ENCODE peak calls at places on chromosomes 5 and 9, in six cellular contexts. D is fibroblast of the aortic adventitia, C is type B pancreatic cell, M is HFF-Myc, F is lower lobe of right lung, K is fibroblast of lung. T is an unnamed sample.

GRCh38 chr5:120062515-120062917 is 401.6 kb upstream of the PRR16 start:
- DNase-seq in D (no peak), C (no peak), M (no peak), F (no peak), K (peak), T (peak)

GRCh38 chr9:136268776-136269175 is 23.2 kb upstream of the QSOX2 start:
- DNase-seq in D (no peak), C (no peak), M (no peak), F (no peak), K (no peak), T (no peak)

GRCh38 chr5:73188764-73189521 is 15.9 kb downstream of the TMEM174 start:
- DNase-seq in D (peak), C (no peak), M (no peak), F (no peak), K (peak), T (no peak)

GRCh38 chr5:173316463-173317020 is 11.7 kb downstream of the STC2 start:
- DNase-seq in D (no peak), C (no peak), M (no peak), F (no peak), K (no peak), T (no peak)

GRCh38 chr5:160492565-160492964 is 70.9 kb downstream of the PTTG1 start:
- DNase-seq in D (no peak), C (no peak), M (no peak), F (no peak), K (peak), T (no peak)

GRCh38 chr9:113056191-113057106 is at the start of gene ZFP37:
- DNase-seq in D (peak), C (peak), M (peak), F (peak), K (peak), T (peak)

GRCh38 chr9:98396236-98396635 is 140.8 kb upstream of the TBC1D2 start:
- DNase-seq in D (no peak), C (no peak), M (no peak), F (no peak), K (no peak), T (no peak)

GRCh38 chr9:85108229-85108628 is 438.7 kb downstream of the NTRK2 start:
- DNase-seq in D (no peak), C (no peak), M (no peak), F (no peak), K (no peak), T (no peak)

GRCh38 chr5:15074651-15075050 is 203.1 kb upstream of the ANKH start:
- DNase-seq in D (no peak), C (no peak), M (no peak), F (no peak), K (peak), T (no peak)

DNA sequence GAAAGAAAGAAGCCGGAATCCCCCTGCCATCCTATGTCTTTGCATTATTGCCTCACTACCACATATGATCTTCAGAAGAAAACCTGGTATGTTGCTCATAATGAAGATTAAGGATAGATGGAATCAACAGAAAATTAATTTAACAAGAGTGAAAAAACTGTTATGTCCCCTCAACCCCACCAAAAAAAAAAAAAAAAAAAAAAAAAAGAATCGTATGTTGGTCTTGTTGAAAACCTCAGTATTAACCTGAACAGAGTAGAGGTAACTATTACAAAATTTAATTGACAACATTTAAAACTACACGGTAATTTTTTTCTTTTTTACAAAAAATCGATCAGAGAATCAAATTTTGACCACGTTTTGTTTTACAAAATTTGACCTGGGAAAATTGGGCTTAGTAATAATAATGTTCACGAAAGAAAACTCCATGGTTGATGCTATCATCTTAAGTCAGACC is 827 bp upstream of the CSNK1A1 start:
- DNase-seq in D (no peak), C (no peak), M (no peak), F (no peak), K (no peak), T (no peak)
- TF ChIP-seq CTCF in D (no peak), C (peak), M (no peak), F (no peak), K (no peak), T (no peak)

GRCh38 chr9:86512929-86513328 is 158.7 kb upstream of the TUT7 start:
- DNase-seq in D (peak), C (no peak), M (no peak), F (no peak), K (no peak), T (no peak)
- TF ChIP-seq CTCF in D (no peak), C (no peak), M (no peak), F (no peak), K (no peak), T (no peak)

DNA sequence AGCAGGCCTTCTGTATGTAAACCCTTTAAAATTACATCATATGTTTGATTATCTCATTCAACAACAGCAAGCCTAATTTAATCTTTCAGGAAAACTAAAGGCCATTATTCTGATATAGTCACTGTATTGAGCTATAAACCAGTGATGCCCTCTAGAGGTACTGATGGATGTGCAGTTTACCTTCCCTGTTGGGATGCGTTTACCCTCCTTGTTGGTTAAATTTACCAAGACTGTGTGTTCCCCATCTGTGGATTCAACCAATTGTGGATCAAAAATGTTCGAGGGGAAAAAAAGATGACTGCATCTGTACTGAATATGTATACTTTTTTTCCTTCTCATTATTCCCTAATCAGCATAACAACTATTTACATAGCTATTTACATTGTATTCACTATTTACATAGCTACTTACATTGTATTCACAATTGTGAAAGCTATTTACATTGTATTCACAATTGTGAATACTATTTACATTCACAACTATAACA is 3.7 kb upstream of the BAAT start:
- DNase-seq in D (no peak), C (no peak), M (no peak), F (no peak), K (no peak), T (no peak)
- TF ChIP-seq CTCF in D (peak), C (no peak), M (peak), F (no peak), K (peak), T (peak)

GRCh38 chr9:86695904-86696424 is 251.3 kb downstream of the GAS1 start:
- DNase-seq in D (peak), C (no peak), M (no peak), F (no peak), K (peak), T (no peak)

GRCh38 chr9:86684148-86684547 is 263.2 kb downstream of the GAS1 start:
- DNase-seq in D (peak), C (no peak), M (no peak), F (no peak), K (no peak), T (no peak)

GRCh38 chr9:86687788-86688187 is 259.5 kb downstream of the GAS1 start:
- DNase-seq in D (no peak), C (no peak), M (no peak), F (no peak), K (peak), T (no peak)

GRCh38 chr9:86685556-86685955 is 261.8 kb downstream of the GAS1 start:
- DNase-seq in D (no peak), C (no peak), M (no peak), F (no peak), K (no peak), T (no peak)

GRCh38 chr9:86690034-86690433 is 257.3 kb downstream of the GAS1 start:
- DNase-seq in D (no peak), C (no peak), M (no peak), F (no peak), K (no peak), T (no peak)
- TF ChIP-seq CTCF in D (no peak), C (no peak), M (no peak), F (no peak), K (no peak), T (no peak)